ENCODE peak calls at places on chromosomes 12 and 14, in eight cellular contexts. B is suprapubic skin, M is ovary, L is adrenal gland, Y is stomach, V is H1, U is uterus, X is lower leg skin. G is an unnamed sample.

GRCh38 chr12:81196595-81196994 is 118.7 kb downstream of the ACSS3 start:
- DNase-seq in B (no peak), M (no peak), L (no peak), Y (no peak), V (no peak), U (no peak), X (no peak), G (no peak)

GRCh38 chr12:41663487-41664258 is 475.6 kb downstream of the PDZRN4 start:
- DNase-seq in B (no peak), M (no peak), L (no peak), Y (no peak), V (no peak), U (no peak), X (no peak), G (no peak)

GRCh38 chr12:39972119-39972518 is 133.8 kb downstream of the SLC2A13 start:
- DNase-seq in B (no peak), M (no peak), L (no peak), Y (no peak), V (no peak), U (no peak), X (no peak), G (no peak)

GRCh38 chr12:31989571-31989970 is 30.4 kb downstream of the RESF1 start:
- DNase-seq in B (no peak), M (no peak), L (no peak), Y (no peak), V (no peak), U (no peak), X (no peak), G (no peak)

GRCh38 chr12:42809226-42809625 is 219.7 kb upstream of the PRICKLE1 start:
- DNase-seq in B (no peak), M (no peak), L (no peak), Y (no peak), V (no peak), U (no peak), X (no peak), G (no peak)

GRCh38 chr12:7588703-7589329 is 76.9 kb downstream of the APOBEC1 start:
- DNase-seq in B (no peak), M (no peak), L (peak), Y (peak), V (no peak), U (peak), X (no peak), G (no peak)

GRCh38 chr14:99733221-99733550 is 49.1 kb downstream of the CYP46A1 start:
- DNase-seq in B (no peak), M (no peak), L (no peak), Y (no peak), V (no peak), U (no peak), X (no peak), G (no peak)

GRCh38 chr14:105760691-105761344 is 234.4 kb downstream of the TMEM121 start:
- DNase-seq in B (peak), M (no peak), L (no peak), Y (peak), V (no peak), U (no peak), X (peak), G (peak)

GRCh38 chr12:25825494-25825893 is 133.0 kb upstream of the RASSF8 start:
- DNase-seq in B (no peak), M (no peak), L (no peak), Y (no peak), V (no peak), U (no peak), X (no peak), G (no peak)

GRCh38 chr12:18479266-18479665 is 217.9 kb downstream of the PIK3C2G start:
- DNase-seq in B (no peak), M (no peak), L (no peak), Y (no peak), V (no peak), U (no peak), X (no peak), G (no peak)

GRCh38 chr12:85733441-85733840 is 102.8 kb downstream of the RASSF9 start:
- DNase-seq in B (no peak), M (no peak), L (no peak), Y (no peak), V (no peak), U (no peak), X (no peak), G (no peak)

GRCh38 chr14:68668531-68668930 is 124.3 kb downstream of the ZFP36L1 start:
- DNase-seq in B (peak), M (peak), L (peak), Y (no peak), V (no peak), U (peak), X (peak), G (no peak)

GRCh38 chr14:23286020-23286903 is at the start of gene HOMEZ:
- DNase-seq in B (peak), M (peak), L (peak), Y (peak), V (peak), U (peak), X (peak), G (peak)
- H3K4me3 ChIP-seq in B (peak), M (peak), L (peak), Y (peak), V (peak), U (peak), X (peak), G (peak)

GRCh38 chr14:94292872-94293577 is at the start of gene SERPINA10:
- DNase-seq in B (no peak), M (no peak), L (no peak), Y (no peak), V (no peak), U (no peak), X (no peak), G (no peak)
- TF ChIP-seq POLR2A in B (no peak), M (no peak), L (no peak), Y (no peak), V (no peak), U (no peak), X (no peak), G (no peak)

GRCh38 chr14:65750906-65751305 is 338.4 kb downstream of the FUT8 start:
- DNase-seq in B (no peak), M (no peak), L (no peak), Y (no peak), V (no peak), U (no peak), X (no peak), G (no peak)
- H3K4me3 ChIP-seq in B (no peak), M (no peak), L (no peak), Y (no peak), V (no peak), U (no peak), X (no peak), G (no peak)

GRCh38 chr12:89073027-89073398 is 279.3 kb downstream of the DUSP6 start:
- DNase-seq in B (no peak), M (no peak), L (no peak), Y (no peak), V (no peak), U (no peak), X (no peak), G (no peak)

GRCh38 chr12:89072303-89073026 is 279.8 kb downstream of the DUSP6 start:
- DNase-seq in B (no peak), M (no peak), L (no peak), Y (no peak), V (no peak), U (no peak), X (no peak), G (no peak)

GRCh38 chr12:89069431-89069830 is 282.9 kb downstream of the DUSP6 start:
- DNase-seq in B (no peak), M (no peak), L (no peak), Y (no peak), V (no peak), U (no peak), X (no peak), G (no peak)

GRCh38 chr12:89073659-89074058 is 278.6 kb downstream of the DUSP6 start:
- DNase-seq in B (no peak), M (no peak), L (no peak), Y (no peak), V (no peak), U (no peak), X (no peak), G (no peak)

DNA sequence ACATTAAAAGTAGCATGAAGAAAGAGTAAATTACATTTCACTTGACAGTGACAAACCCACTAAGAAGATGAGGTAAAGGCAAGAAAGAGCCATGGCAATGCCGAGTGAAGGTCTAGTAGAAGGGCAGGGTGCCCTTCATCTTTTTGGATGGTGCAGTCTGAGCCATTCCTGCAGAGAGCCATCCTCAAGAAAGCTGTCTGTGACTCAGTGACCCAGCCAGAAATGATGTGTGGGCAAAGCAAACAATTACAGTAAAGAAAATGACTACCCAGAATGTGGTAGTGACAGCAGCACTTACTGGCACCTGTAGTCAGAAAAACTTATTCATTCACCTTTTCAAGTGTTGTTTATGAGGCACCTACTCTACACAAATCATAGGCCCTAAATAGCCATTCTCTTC is 281.7 kb downstream of the DUSP6 start:
- DNase-seq in B (no peak), M (no peak), L (no peak), Y (no peak), V (no peak), U (no peak), X (no peak), G (no peak)
- TF ChIP-seq POLR2A in B (no peak), M (no peak), L (no peak), Y (no peak), V (no peak), U (no peak), X (no peak), G (no peak)

GRCh38 chr12:34333337-34333736 is 311.0 kb downstream of the ALG10 start:
- DNase-seq in B (no peak), M (no peak), L (no peak), Y (no peak), V (no peak), U (no peak), X (no peak), G (no peak)
- H3K4me3 ChIP-seq in B (no peak), M (no peak), L (no peak), Y (no peak), V (no peak), U (no peak), X (no peak), G (no peak)

DNA sequence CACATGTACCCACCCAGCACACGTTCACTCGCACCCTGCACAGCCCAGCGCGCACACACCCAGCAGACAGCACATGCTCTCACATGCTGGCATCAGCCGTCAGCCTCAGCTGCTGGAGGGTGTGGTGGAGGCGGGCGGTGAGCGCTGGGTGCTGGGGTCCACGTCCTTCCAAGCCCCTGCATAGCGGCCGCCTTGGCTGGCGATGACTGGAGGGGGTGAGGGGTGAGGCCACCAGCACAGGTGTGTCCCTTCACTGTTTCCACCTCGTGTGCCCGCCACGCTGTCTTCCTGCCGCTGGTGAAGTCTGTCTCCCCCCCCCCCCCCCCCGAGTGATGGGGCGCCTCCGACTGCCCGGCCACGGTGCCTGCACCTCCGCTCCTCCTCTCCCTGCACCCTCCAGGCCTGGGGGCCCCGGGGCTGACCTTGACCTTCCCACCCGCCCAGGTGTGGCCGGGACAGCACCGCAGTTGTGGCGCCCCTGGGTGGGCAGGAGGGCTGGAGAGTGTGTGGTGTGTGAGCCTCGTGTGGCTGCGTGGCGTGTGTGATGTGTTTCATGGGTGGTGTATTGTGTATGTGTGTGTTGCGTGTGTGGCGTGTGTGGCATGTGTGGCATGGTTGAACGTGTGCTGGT is 37.4 kb downstream of the NOC4L start:
- DNase-seq in B (no peak), M (no peak), L (no peak), Y (no peak), V (no peak), U (no peak), X (no peak), G (no peak)
- TF ChIP-seq POLR2A in B (no peak), M (no peak), L (no peak), Y (no peak), V (no peak), U (no peak), X (no peak), G (no peak)

GRCh38 chr12:11555743-11556625 is 93.5 kb upstream of the ETV6 start:
- DNase-seq in B (no peak), M (no peak), L (no peak), Y (peak), V (no peak), U (no peak), X (no peak), G (no peak)
- H3K4me3 ChIP-seq in B (peak), M (peak), L (no peak), Y (peak), V (no peak), U (peak), X (no peak), G (peak)

GRCh38 chr12:57522887-57523705 is 472 bp downstream of the MBD6 start:
- DNase-seq in B (peak), M (peak), L (peak), Y (peak), V (no peak), U (peak), X (peak), G (peak)
- TF ChIP-seq POLR2A in B (no peak), M (peak), L (no peak), Y (no peak), V (no peak), U (no peak), X (no peak), G (peak)

DNA sequence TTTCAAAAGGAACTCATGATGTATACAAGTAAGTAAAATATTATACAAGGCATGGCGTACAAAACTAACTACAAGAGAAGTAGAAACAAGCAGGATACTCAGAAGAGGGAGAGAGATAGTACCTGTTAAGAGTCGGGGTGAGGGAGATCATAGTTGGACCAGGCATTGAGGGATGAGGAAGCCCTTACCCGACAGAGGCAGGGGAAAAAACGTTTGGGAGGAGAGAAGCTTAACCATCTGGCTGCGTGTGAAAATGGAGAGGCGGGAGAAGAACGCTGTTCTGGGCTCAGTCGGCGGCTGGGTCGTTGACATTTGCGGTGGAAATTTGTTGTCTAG is 575 bp upstream of the FMNL3 start:
- DNase-seq in B (no peak), M (no peak), L (no peak), Y (no peak), V (no peak), U (no peak), X (no peak), G (peak)
- H3K4me3 ChIP-seq in B (peak), M (no peak), L (no peak), Y (no peak), V (no peak), U (no peak), X (no peak), G (no peak)

G was measured in heart left ventricle.